ENCODE peak calls at places on chromosomes 6 and 20, in six cellular contexts. Y, K, P, R, Z and H are unnamed samples.

GRCh38 chr6:2396856-2397640 is 151.6 kb upstream of the GMDS start:
- DNase-seq in Y (no peak), K (no peak), P (no peak), R (no peak), Z (no peak), H (no peak)

GRCh38 chr6:71879016-71879415 is 7.3 kb upstream of the RIMS1 start:
- DNase-seq in Y (no peak), K (no peak), P (no peak), R (no peak), Z (no peak), H (no peak)

GRCh38 chr6:31651602-31652191 is 764 bp downstream of the BAG6 start:
- DNase-seq in Y (peak), K (peak), P (peak), R (peak), Z (no peak), H (no peak)

GRCh38 chr6:137494281-137494966 is at the start of gene OLIG3:
- DNase-seq in Y (no peak), K (no peak), P (no peak), R (no peak), Z (peak), H (no peak)

GRCh38 chr6:47248446-47248845 is 61.3 kb downstream of the TNFRSF21 start:
- DNase-seq in Y (no peak), K (no peak), P (no peak), R (no peak), Z (no peak), H (no peak)

GRCh38 chr6:44012078-44012493 is 115.2 kb downstream of the MRPL14 start:
- DNase-seq in Y (peak), K (no peak), P (peak), R (no peak), Z (no peak), H (peak)

GRCh38 chr20:38057351-38057972 is 23.9 kb downstream of the RPRD1B start:
- DNase-seq in Y (peak), K (peak), P (peak), R (peak), Z (peak), H (peak)

GRCh38 chr6:10555625-10556309 is 34.6 kb downstream of the GCNT2 start:
- DNase-seq in Y (no peak), K (no peak), P (peak), R (peak), Z (no peak), H (no peak)

GRCh38 chr20:11970243-11970836 is 52.6 kb downstream of the BTBD3 start:
- DNase-seq in Y (no peak), K (no peak), P (peak), R (no peak), Z (no peak), H (no peak)

GRCh38 chr6:33075568-33076405 is at the start of gene HLA-DPB1:
- DNase-seq in Y (peak), K (no peak), P (peak), R (no peak), Z (peak), H (no peak)

GRCh38 chr6:106448000-106448426 is 87.5 kb downstream of the CRYBG1 start:
- DNase-seq in Y (peak), K (no peak), P (no peak), R (no peak), Z (peak), H (no peak)

GRCh38 chr6:34149831-34150400 is 4.0 kb upstream of the GRM4 start:
- DNase-seq in Y (no peak), K (no peak), P (no peak), R (no peak), Z (no peak), H (no peak)

GRCh38 chr6:135180458-135181332 is at the start of gene MYB:
- DNase-seq in Y (peak), K (no peak), P (peak), R (no peak), Z (peak), H (no peak)

GRCh38 chr6:80217799-80218198 is 111.3 kb downstream of the BCKDHB start:
- DNase-seq in Y (no peak), K (no peak), P (no peak), R (no peak), Z (no peak), H (no peak)

GRCh38 chr6:13402711-13403110 is 74.4 kb upstream of the TBC1D7 start:
- DNase-seq in Y (no peak), K (no peak), P (no peak), R (no peak), Z (no peak), H (no peak)

GRCh38 chr6:15518878-15519277 is 143.9 kb downstream of the DTNBP1 start:
- DNase-seq in Y (no peak), K (no peak), P (no peak), R (no peak), Z (no peak), H (peak)

GRCh38 chr6:15088904-15089568 is 156.8 kb upstream of the JARID2 start:
- DNase-seq in Y (no peak), K (no peak), P (no peak), R (no peak), Z (no peak), H (no peak)

GRCh38 chr6:111589366-111589765 is 16.3 kb downstream of the TRAF3IP2 start:
- DNase-seq in Y (no peak), K (no peak), P (peak), R (peak), Z (no peak), H (no peak)

GRCh38 chr6:22036267-22036666 is 260.6 kb downstream of the PRL start:
- DNase-seq in Y (no peak), K (no peak), P (peak), R (no peak), Z (no peak), H (no peak)

GRCh38 chr20:41138527-41139226 is 1.3 kb downstream of the PLCG1 start:
- DNase-seq in Y (peak), K (no peak), P (peak), R (no peak), Z (peak), H (no peak)

GRCh38 chr6:87661016-87661415 is 41.0 kb downstream of the AKIRIN2 start:
- DNase-seq in Y (no peak), K (no peak), P (no peak), R (no peak), Z (no peak), H (no peak)

GRCh38 chr6:21931641-21932335 is 338.2 kb downstream of the SOX4 start:
- DNase-seq in Y (no peak), K (no peak), P (peak), R (no peak), Z (no peak), H (no peak)

GRCh38 chr20:17525650-17526049 is 5.5 kb downstream of the BFSP1 start:
- DNase-seq in Y (no peak), K (no peak), P (peak), R (no peak), Z (peak), H (no peak)

GRCh38 chr20:38249536-38250310 is 10.8 kb downstream of the KIAA1755 start:
- DNase-seq in Y (no peak), K (no peak), P (no peak), R (no peak), Z (no peak), H (no peak)

GRCh38 chr20:50386641-50386960 is 123.6 kb upstream of the PTPN1 start:
- DNase-seq in Y (no peak), K (no peak), P (no peak), R (no peak), Z (no peak), H (no peak)